ENCODE peak calls at places on chromosomes 6 and 20, in seven cellular contexts. S, T, G, X, A, L and J are unnamed samples.

GRCh38 chr20:38337561-38338140 is 8.6 kb upstream of the LBP start:
- DNase-seq in L (peak; percentile 46), X (peak; percentile 98), A (no peak), T (peak; percentile 9), G (peak; percentile 90), S (peak; percentile 93), J (peak; percentile 63)

GRCh38 chr6:97322811-97323210 is 39.8 kb upstream of the MMS22L start:
- DNase-seq in G (no peak), L (peak; percentile 16), S (no peak), T (no peak), A (peak; percentile 52), X (no peak), J (no peak)

GRCh38 chr20:50308513-50309279 is 118.1 kb downstream of the CEBPB start:
- DNase-seq in A (peak; percentile 100), G (peak; percentile 79), L (peak; percentile 74), T (peak; percentile 100), S (peak; percentile 83), X (no peak), J (no peak)

GRCh38 chr6:53220605-53221004 is 72.0 kb upstream of the GCM1 start:
- DNase-seq in S (no peak), L (no peak), T (no peak), X (no peak), A (no peak), G (no peak), J (no peak)

GRCh38 chr6:52423971-52424381 is 3.8 kb downstream of the EFHC1 start:
- DNase-seq in S (peak; percentile 54), T (peak; percentile 85), X (no peak), G (peak; percentile 90), L (peak; percentile 32), A (peak; percentile 90), J (no peak)

GRCh38 chr6:21946298-21946783 is 350.5 kb downstream of the PRL start:
- DNase-seq in A (peak; percentile 98), S (no peak), X (no peak), L (no peak), G (no peak), T (peak; percentile 91), J (no peak)

GRCh38 chr6:87753131-87753685 is 51.2 kb upstream of the AKIRIN2 start:
- DNase-seq in L (no peak), S (no peak), A (no peak), T (no peak), G (no peak), X (no peak), J (no peak)

GRCh38 chr20:6588296-6588695 is 179.2 kb upstream of the BMP2 start:
- DNase-seq in A (peak; percentile 47), T (no peak), X (no peak), G (no peak), L (no peak), S (no peak), J (no peak)

GRCh38 chr6:75546401-75546800 is 52.8 kb upstream of the FILIP1 start:
- DNase-seq in X (no peak), A (peak; percentile 35), L (no peak), S (no peak), G (no peak), T (peak; percentile 50), J (no peak)

GRCh38 chr6:70846207-70846835 is 110.5 kb downstream of the B3GAT2 start:
- DNase-seq in G (no peak), X (no peak), L (no peak), S (no peak), T (no peak), A (no peak), J (no peak)

GRCh38 chr6:96065211-96065610 is 49.4 kb downstream of the FUT9 start:
- DNase-seq in G (no peak), L (no peak), X (no peak), S (no peak), T (no peak), A (no peak), J (no peak)
- H2BK5ac ChIP-seq in G (no peak overlapping the region), L (no peak overlapping the region), X (no peak overlapping the region), S (no peak overlapping the region), T (no peak overlapping the region), A (no peak overlapping the region), J (no peak overlapping the region)

GRCh38 chr6:33843696-33844121 is 39.9 kb upstream of the MLN start:
- DNase-seq in S (no peak), T (no peak), X (no peak), A (no peak), G (no peak), L (no peak), J (no peak)

GRCh38 chr6:33845031-33845430 is 41.2 kb upstream of the MLN start:
- DNase-seq in X (no peak), G (no peak), S (no peak), T (no peak), A (no peak), L (no peak), J (no peak)

GRCh38 chr6:33841070-33841469 is 37.3 kb upstream of the MLN start:
- DNase-seq in X (no peak), A (no peak), S (no peak), T (peak; percentile 19), L (no peak), G (no peak), J (no peak)

GRCh38 chr6:33841868-33842267 is 38.1 kb upstream of the MLN start:
- DNase-seq in A (no peak), L (no peak), G (no peak), S (no peak), T (no peak), X (no peak), J (no peak)

DNA sequence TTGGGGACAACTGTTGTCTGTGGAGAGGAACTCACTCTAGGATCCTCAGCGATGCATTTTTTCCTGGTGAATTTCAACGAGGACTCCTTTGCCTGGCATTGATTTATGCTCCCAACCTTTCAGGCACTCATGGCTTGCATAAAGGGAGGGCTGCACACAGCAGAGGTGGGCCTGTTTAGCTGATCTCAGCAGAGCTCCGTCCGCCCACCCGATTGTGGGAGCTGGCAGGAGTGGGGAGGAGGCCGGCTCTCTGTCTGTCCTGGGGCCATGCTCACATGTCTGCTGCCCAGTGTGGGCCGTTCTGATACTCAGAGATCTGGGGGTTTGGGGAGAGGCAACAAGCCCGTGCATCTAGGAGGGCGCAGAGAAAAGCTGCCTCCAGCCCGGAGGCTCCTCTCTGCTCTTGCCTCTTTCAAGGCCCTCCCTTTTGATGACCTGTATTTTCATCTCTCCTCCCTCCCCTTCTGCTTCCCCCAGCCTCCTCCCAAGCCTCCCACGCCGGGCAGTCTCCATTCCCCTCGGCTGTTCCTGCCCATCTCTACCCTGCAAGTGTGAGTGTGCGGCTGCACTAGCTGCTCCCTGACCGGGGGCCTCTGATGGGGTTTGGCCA is 39.4 kb upstream of the MLN start:
- DNase-seq in A (no peak), L (no peak), T (peak; percentile 29), X (no peak), G (no peak), S (no peak), J (no peak)
- H3K23ac ChIP-seq in A (no peak overlapping the region), L (no peak overlapping the region), T (no peak overlapping the region), X (no peak overlapping the region), G (no peak overlapping the region), S (no peak overlapping the region), J (peak overlapping the region; percentile 74)

GRCh38 chr6:40313582-40313981 is 273.6 kb downstream of the LRFN2 start:
- DNase-seq in A (no peak), X (no peak), G (no peak), L (no peak), S (no peak), T (no peak), J (no peak)

GRCh38 chr6:40312213-40313015 is 274.8 kb downstream of the LRFN2 start:
- DNase-seq in L (no peak), A (peak; percentile 3), T (peak; percentile 5), S (no peak), X (no peak), G (no peak), J (no peak)

GRCh38 chr6:40302856-40303449 is 284.2 kb downstream of the LRFN2 start:
- DNase-seq in G (no peak), X (no peak), L (no peak), A (no peak), T (no peak), S (no peak), J (no peak)

GRCh38 chr6:40308533-40309306 is 278.4 kb downstream of the LRFN2 start:
- DNase-seq in T (peak; percentile 56), S (peak; percentile 86), L (peak; percentile 42), X (peak; percentile 98), A (peak; percentile 26), G (peak; percentile 89), J (peak; percentile 79)

DNA sequence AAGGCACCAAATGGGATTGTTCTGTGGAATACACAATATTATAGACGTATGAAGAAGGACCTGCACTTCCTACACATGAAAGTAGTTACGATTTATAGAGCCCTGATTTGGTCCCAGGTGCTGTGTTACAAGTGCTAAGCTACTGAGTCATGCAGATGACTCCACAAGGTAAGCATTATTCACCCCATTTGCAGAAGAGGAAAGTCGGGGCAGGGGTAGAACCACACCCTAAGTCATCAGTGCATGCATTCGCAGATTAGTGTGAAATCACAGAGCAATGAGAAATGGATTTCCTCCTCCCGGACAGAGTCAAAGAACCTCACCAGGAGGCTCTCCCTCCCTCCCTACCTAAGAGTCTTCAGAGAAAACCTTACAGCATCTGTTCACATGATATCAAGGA is 279.5 kb downstream of the LRFN2 start:
- DNase-seq in L (no peak), S (no peak), X (no peak), G (no peak), A (no peak), T (no peak), J (no peak)
- H2BK5ac ChIP-seq in L (no peak overlapping the region), S (no peak overlapping the region), X (no peak overlapping the region), G (no peak overlapping the region), A (no peak overlapping the region), T (no peak overlapping the region), J (no peak overlapping the region)

GRCh38 chr6:148177589-148178233 is 164.9 kb upstream of the SASH1 start:
- DNase-seq in A (peak; percentile 68), G (peak; percentile 72), X (peak; percentile 89), L (peak; percentile 70), T (peak; percentile 55), S (peak; percentile 73), J (no peak)

GRCh38 chr6:148169701-148170100 is 172.9 kb upstream of the SASH1 start:
- DNase-seq in T (no peak), A (no peak), L (no peak), G (peak; percentile 71), X (no peak), S (no peak), J (peak; percentile 35)

GRCh38 chr6:148170286-148170685 is 172.4 kb upstream of the SASH1 start:
- DNase-seq in A (no peak), L (no peak), X (no peak), T (no peak), G (no peak), S (no peak), J (no peak)

GRCh38 chr6:148179786-148180185 is 162.9 kb upstream of the SASH1 start:
- DNase-seq in T (peak; percentile 34), A (peak; percentile 25), G (peak; percentile 26), S (no peak), X (peak; percentile 57), L (peak; percentile 32), J (no peak)

DNA sequence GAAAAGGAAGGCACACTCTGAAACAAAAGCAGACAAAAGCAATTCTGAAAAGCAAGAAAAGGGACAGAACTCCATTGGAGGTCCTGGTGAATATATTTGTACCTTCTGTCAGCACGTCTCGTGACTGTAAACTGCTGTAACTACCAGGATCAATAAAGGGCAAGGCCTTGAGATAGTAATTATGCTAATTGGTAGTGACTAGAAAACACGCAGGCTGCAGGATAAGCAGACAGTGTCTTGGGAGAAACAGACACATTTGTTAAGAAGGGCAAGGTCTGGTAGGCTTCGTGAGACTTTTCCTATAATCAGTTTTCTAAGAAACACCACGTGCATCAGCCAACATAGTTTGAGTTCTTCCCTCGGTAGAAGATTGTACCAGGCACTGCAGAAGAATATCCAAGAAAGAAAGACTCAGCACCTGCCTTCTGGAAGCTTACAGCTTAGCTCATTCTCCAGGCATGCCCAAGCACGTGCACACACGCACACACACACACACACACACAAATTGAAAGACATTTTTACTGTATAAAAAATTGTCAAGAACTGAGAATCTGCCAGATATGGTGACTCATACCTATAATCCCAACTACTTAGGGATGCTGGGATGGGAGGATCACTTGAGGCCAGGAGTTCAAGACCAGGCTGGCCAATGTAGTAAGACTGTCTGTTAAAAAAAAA is 167.0 kb upstream of the SASH1 start:
- DNase-seq in L (no peak), X (no peak), G (no peak), T (no peak), S (no peak), A (peak; percentile 46), J (no peak)
- H3K23ac ChIP-seq in L (no peak overlapping the region), X (no peak overlapping the region), G (no peak overlapping the region), T (no peak overlapping the region), S (no peak overlapping the region), A (no peak overlapping the region), J (no peak overlapping the region)